ENCODE peak calls at places on chromosomes 13 and 19, in nine cellular contexts. Z is activated CD4-positive, CD25-positive, alpha-beta regulatory T cell treated with anti-CD3 and anti-CD28 coated beads, Interleukin-2, amount 50 U/mL, for 16 hours; E is HTR-8/SVneo; X is fibroblast of mammary gland; U is small intestine; W is effector CD4-positive, alpha-beta T cell; A is activated CD4-positive, alpha-beta T cell treated with anti-CD3 and anti-CD28 coated beads, Interleukin-2, amount 10 ng/mL, durations not matched to agents 7 days and 5 days; N is NCI-H774; O is anterior cingulate cortex. C is an unnamed sample.

GRCh38 chr19:13748169-13748884 is 16.0 kb upstream of the MRI1 start:
- DNase-seq in Z (no peak), E (no peak), X (peak; percentile 73), U (peak; percentile 58), W (no peak), A (peak; percentile 19), N (peak; percentile 9), O (no peak), C (no peak)

GRCh38 chr19:42075364-42075615 is 676 bp upstream of the ZNF574 start:
- DNase-seq in Z (no peak), E (no peak), X (no peak), U (no peak), W (no peak), A (no peak), N (no peak), O (no peak), C (no peak)

GRCh38 chr13:109600078-109600477 is 186.3 kb downstream of the IRS2 start:
- DNase-seq in Z (no peak), E (no peak), X (no peak), U (no peak), W (no peak), A (no peak), N (no peak), O (no peak), C (no peak)

GRCh38 chr13:23470706-23471610 is 37.5 kb upstream of the SACS start:
- DNase-seq in Z (no peak), E (no peak), X (no peak), U (no peak), W (no peak), A (no peak), N (peak; percentile 26), O (no peak), C (no peak)

GRCh38 chr19:38522915-38523314 is 89.4 kb downstream of the RYR1 start:
- DNase-seq in Z (no peak), E (no peak), X (no peak), U (no peak), W (no peak), A (no peak), N (no peak), O (no peak), C (no peak)

GRCh38 chr19:23823952-23824389 is 65.3 kb upstream of the ZNF681 start:
- DNase-seq in Z (no peak), E (no peak), X (peak; percentile 4), U (peak; percentile 1), W (no peak), A (peak; percentile 16), N (no peak), O (no peak), C (no peak)

GRCh38 chr13:27245610-27246009 is 5.7 kb upstream of the RPL21 start:
- DNase-seq in Z (no peak), E (no peak), X (no peak), U (no peak), W (no peak), A (no peak), N (no peak), O (no peak), C (no peak)

GRCh38 chr19:1884719-1885334 is 469 bp downstream of the ABHD17A start:
- DNase-seq in Z (no peak), E (no peak), X (no peak), U (no peak), W (no peak), A (no peak), N (no peak), O (no peak), C (no peak)

C was measured in left lobe of liver.